ENCODE peak calls at places on chromosomes 11 and 22, in five cellular contexts. D is neural progenitor cell, L is cardiac fibroblast, Y is GM12865, F is DND-41. Z is an unnamed sample.

GRCh38 chr11:124865181-124865901 is at the start of gene ROBO3:
- DNase-seq in D (peak; percentile 48), F (no peak), L (no peak), Y (no peak), Z (no peak)

GRCh38 chr11:47003180-47003877 is 66.8 kb downstream of the CSTPP1 start:
- DNase-seq in Y (no peak), F (no peak), D (no peak), L (no peak), Z (peak; percentile 61)

GRCh38 chr22:20219667-20220628 is 48.2 kb downstream of the RTN4R start:
- DNase-seq in F (peak; percentile 24), L (no peak), Y (no peak), D (no peak), Z (no peak)

GRCh38 chr22:29463487-29464088 is 16.4 kb upstream of the NEFH start:
- DNase-seq in Y (no peak), L (no peak), D (no peak), F (no peak), Z (no peak)

GRCh38 chr11:55902308-55902707 is 12.1 kb downstream of the OR5W2 start:
- DNase-seq in F (no peak), D (no peak), Y (no peak), L (no peak), Z (no peak)

GRCh38 chr11:62604460-62605130 is 2.9 kb upstream of the MTA2 start:
- DNase-seq in F (no peak), L (peak; percentile 16), D (peak; percentile 85), Y (no peak), Z (no peak)

GRCh38 chr11:70816156-70816678 is 417.9 kb downstream of the CTTN start:
- DNase-seq in F (no peak), L (no peak), D (no peak), Y (no peak), Z (no peak)

GRCh38 chr11:11252403-11252802 is 100.6 kb downstream of the CSNK2A3 start:
- DNase-seq in Y (peak; percentile 36), F (no peak), L (no peak), D (no peak), Z (no peak)

GRCh38 chr11:20260307-20260706 is 100.0 kb upstream of the DBX1 start:
- DNase-seq in Y (no peak), F (no peak), D (no peak), L (no peak), Z (no peak)

GRCh38 chr11:114972105-114972504 is 293.8 kb downstream of the NXPE2 start:
- DNase-seq in F (no peak), Y (no peak), D (no peak), L (no peak), Z (no peak)

GRCh38 chr22:19058713-19059451 is 63.3 kb downstream of the DGCR2 start:
- DNase-seq in Y (no peak), D (no peak), F (no peak), L (no peak), Z (no peak)

GRCh38 chr22:40668611-40669390 is 10.5 kb upstream of the MCHR1 start:
- DNase-seq in L (peak; percentile 95), Y (peak; percentile 48), D (peak; percentile 35), F (no peak), Z (peak; percentile 92)

GRCh38 chr11:106523921-106524320 is 446.5 kb downstream of the AASDHPPT start:
- DNase-seq in F (no peak), L (no peak), Y (no peak), D (no peak), Z (no peak)

GRCh38 chr11:36156486-36157150 is 132.6 kb downstream of the COMMD9 start:
- DNase-seq in D (no peak), L (peak; percentile 50), Y (no peak), F (no peak), Z (peak; percentile 87)

GRCh38 chr11:113540416-113541330 is 65.5 kb upstream of the DRD2 start:
- DNase-seq in F (no peak), L (no peak), D (peak; percentile 23), Y (no peak), Z (no peak)
- TF ChIP-seq CTCF in F (no peak), L (no peak), D (no peak), Y (no peak), Z (no peak)

GRCh38 chr22:17237031-17237668 is 17.9 kb upstream of the ADA2 start:
- DNase-seq in Y (peak; percentile 80), D (no peak), F (peak; percentile 20), L (no peak), Z (no peak)
- H3K4me3 ChIP-seq in Y (peak overlapping the region; percentile 56), D (no peak overlapping the region), F (no peak overlapping the region), L (no peak overlapping the region), Z (no peak overlapping the region)

GRCh38 chr11:108664730-108665525 is at the start of gene DDX10:
- DNase-seq in L (peak; percentile 99), Y (peak; percentile 99), F (peak; percentile 97), D (peak; percentile 98), Z (peak; percentile 98)
- TF ChIP-seq CTCF in L (no peak), Y (no peak), F (peak; percentile 44), D (peak; percentile 31), Z (no peak)

GRCh38 chr11:128824199-128825049 is 42.7 kb downstream of the KCNJ1 start:
- DNase-seq in F (no peak), L (peak; percentile 16), D (no peak), Y (no peak), Z (no peak)
- H3K4me3 ChIP-seq in F (no peak overlapping the region), L (no peak overlapping the region), D (no peak overlapping the region), Y (no peak overlapping the region), Z (no peak overlapping the region)

GRCh38 chr11:42631223-42631843 is 680.5 kb upstream of the API5 start:
- DNase-seq in L (peak; percentile 16), D (peak; percentile 34), Y (no peak), F (no peak), Z (peak; percentile 16)
- TF ChIP-seq CTCF in L (peak; percentile 22), D (peak; percentile 66), Y (no peak), F (peak; percentile 51), Z (peak; percentile 12)

Z was measured in fibroblast of mammary gland.